ENCODE peak calls at places on chromosomes 3 and 15, in nine cellular contexts. U is stomach, C is K562, T is uterus, K is breast epithelium, L is adrenal gland, A is right lobe of liver, O is HCT116, Q is spleen. E is an unnamed sample.

GRCh38 chr3:136667081-136667480 is 85.1 kb downstream of the STAG1 start:
- DNase-seq in U (no peak), C (no peak), T (no peak), K (no peak), L (no peak), A (no peak), O (no peak), Q (no peak), E (no peak)

GRCh38 chr3:50648297-50648696 is 26.4 kb upstream of the DOCK3 start:
- DNase-seq in U (no peak), C (peak; percentile 18), T (no peak), K (no peak), L (peak; percentile 80), A (no peak), O (no peak), Q (no peak), E (no peak)

GRCh38 chr15:23687143-23687470 is at the start of gene NDN:
- DNase-seq in U (peak; percentile 43), C (peak; percentile 68), T (peak; percentile 64), K (no peak), L (peak; percentile 61), A (no peak), O (no peak), Q (no peak), E (no peak)

GRCh38 chr3:183434992-183435391 is 6.6 kb upstream of the MCF2L2 start:
- DNase-seq in U (no peak), C (no peak), T (no peak), K (no peak), L (no peak), A (no peak), O (no peak), Q (no peak), E (no peak)

GRCh38 chr3:49346797-49347251 is 7.0 kb upstream of the USP4 start:
- DNase-seq in U (no peak), C (no peak), T (no peak), K (no peak), L (no peak), A (no peak), O (no peak), Q (no peak), E (no peak)

GRCh38 chr3:31220431-31220830 is 312.3 kb upstream of the STT3B start:
- DNase-seq in U (no peak), C (no peak), T (no peak), K (no peak), L (no peak), A (no peak), O (no peak), Q (no peak), E (no peak)

GRCh38 chr3:190492129-190492528 is 21.8 kb upstream of the IL1RAP start:
- DNase-seq in U (no peak), C (no peak), T (no peak), K (no peak), L (no peak), A (no peak), O (no peak), Q (no peak), E (no peak)

GRCh38 chr3:59469948-59470723 is 420.3 kb upstream of the CFAP20DC start:
- DNase-seq in U (no peak), C (no peak), T (no peak), K (no peak), L (no peak), A (no peak), O (no peak), Q (no peak), E (no peak)

GRCh38 chr15:63255485-63255990 is 21.9 kb upstream of the APH1B start:
- DNase-seq in U (no peak), C (no peak), T (no peak), K (no peak), L (no peak), A (no peak), O (no peak), Q (no peak), E (no peak)

GRCh38 chr15:98850991-98851776 is 156.4 kb downstream of the PGPEP1L start:
- DNase-seq in U (peak; percentile 83), C (peak; percentile 16), T (peak; percentile 70), K (peak; percentile 83), L (peak; percentile 93), A (peak; percentile 57), O (peak; percentile 35), Q (peak; percentile 93), E (peak; percentile 71)

GRCh38 chr3:78004578-78004977 is 964.7 kb downstream of the ROBO2 start:
- DNase-seq in U (no peak), C (no peak), T (no peak), K (no peak), L (no peak), A (no peak), O (no peak), Q (no peak), E (no peak)

GRCh38 chr3:19901918-19902317 is 32.1 kb downstream of the EFHB start:
- DNase-seq in U (peak; percentile 31), C (no peak), T (no peak), K (no peak), L (no peak), A (no peak), O (no peak), Q (no peak), E (no peak)

GRCh38 chr3:195753609-195754008 is 32.8 kb downstream of the MUC20 start:
- DNase-seq in U (no peak), C (no peak), T (no peak), K (no peak), L (no peak), A (no peak), O (no peak), Q (peak; percentile 47), E (no peak)

GRCh38 chr3:131110087-131110486 is 83.4 kb downstream of the NEK11 start:
- DNase-seq in U (no peak), C (no peak), T (no peak), K (no peak), L (no peak), A (no peak), O (no peak), Q (no peak), E (no peak)

GRCh38 chr15:63996794-63997357 is 49.4 kb downstream of the DAPK2 start:
- DNase-seq in U (no peak), C (no peak), T (no peak), K (no peak), L (no peak), A (no peak), O (no peak), Q (no peak), E (no peak)

GRCh38 chr3:16510620-16511319 is 2.7 kb downstream of the RFTN1 start:
- DNase-seq in U (no peak), C (no peak), T (no peak), K (no peak), L (no peak), A (no peak), O (no peak), Q (no peak), E (no peak)

DNA sequence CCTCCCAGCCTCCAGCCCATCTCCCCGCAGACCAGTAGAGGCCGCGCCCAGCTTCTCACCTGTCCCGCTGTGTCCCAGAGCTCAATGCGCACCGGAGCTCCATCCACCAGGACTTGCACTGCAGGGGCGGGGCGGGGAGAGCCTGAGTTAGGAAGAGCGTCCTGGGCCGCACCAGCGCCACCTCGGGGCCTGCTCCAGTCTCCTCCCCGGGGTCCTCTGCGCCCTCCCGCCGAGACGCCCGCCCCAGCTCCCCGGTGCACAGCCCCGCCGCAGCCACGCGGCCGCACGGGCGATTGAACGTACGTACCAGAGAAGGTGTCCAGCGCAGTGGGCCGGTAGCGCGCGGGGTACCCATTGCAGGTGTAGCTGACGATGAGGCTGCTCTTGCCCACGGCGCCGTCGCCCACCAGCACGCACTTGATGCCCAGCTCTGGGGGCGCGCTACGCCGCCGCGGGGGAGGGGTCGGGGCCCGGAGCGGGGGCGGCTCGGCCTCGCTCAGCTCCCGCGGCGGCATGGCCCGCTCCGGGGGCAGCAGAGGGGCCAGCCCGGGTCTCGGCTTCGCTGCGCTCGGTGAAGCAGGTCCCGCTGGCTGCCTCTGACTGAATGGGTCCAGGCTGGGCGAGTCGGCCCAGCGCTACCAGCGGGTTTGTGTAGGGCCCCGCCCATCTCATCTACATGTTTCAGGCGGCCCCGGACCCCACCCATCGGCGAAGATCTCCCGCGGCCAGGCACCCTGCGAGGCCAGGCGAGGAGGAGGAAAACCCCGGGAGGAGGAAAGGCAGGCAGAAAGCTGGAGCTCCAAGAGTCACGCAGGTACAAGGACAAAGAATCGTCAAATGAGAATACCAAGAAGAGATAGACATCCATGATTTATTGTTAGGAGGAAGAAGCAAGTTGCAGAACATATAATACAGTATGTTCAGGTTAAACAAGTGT is at the start of gene RHOV:
- DNase-seq in U (peak; percentile 82), C (peak; percentile 93), T (no peak), K (peak; percentile 83), L (peak; percentile 59), A (no peak), O (peak; percentile 67), Q (peak; percentile 86), E (peak; percentile 81)
- TF ChIP-seq POLR2A in U (no peak), C (no peak), T (no peak), K (no peak), L (no peak), A (no peak), O (peak; percentile 84), Q (no peak), E (no peak)

GRCh38 chr15:56758770-56759449 is 25.6 kb upstream of the ZNF280D start:
- DNase-seq in U (no peak), C (no peak), T (no peak), K (no peak), L (no peak), A (no peak), O (no peak), Q (no peak), E (no peak)
- H3K4me3 ChIP-seq in U (no peak overlapping the region), C (no peak overlapping the region), T (no peak overlapping the region), K (no peak overlapping the region), L (no peak overlapping the region), A (no peak overlapping the region), O (no peak overlapping the region), Q (no peak overlapping the region), E (no peak overlapping the region)

GRCh38 chr3:149378420-149379388 is 1.3 kb upstream of the TM4SF1 start:
- DNase-seq in U (no peak), C (no peak), T (no peak), K (no peak), L (no peak), A (no peak), O (no peak), Q (no peak), E (no peak)
- H3K27ac ChIP-seq in U (peak overlapping the region; percentile 82), C (no peak overlapping the region), T (peak overlapping the region; percentile 67), K (peak overlapping the region; percentile 96), L (peak overlapping the region; percentile 45), A (peak overlapping the region; percentile 62), O (no peak overlapping the region), Q (peak overlapping the region; percentile 68), E (peak overlapping the region; percentile 67)

GRCh38 chr3:177359601-177360357 is 162.5 kb upstream of the TBL1XR1 start:
- DNase-seq in U (peak; percentile 96), C (peak; percentile 89), T (peak; percentile 96), K (peak; percentile 96), L (peak; percentile 98), A (peak; percentile 94), O (peak; percentile 98), Q (peak; percentile 99), E (peak; percentile 97)
- TF ChIP-seq POLR2A in U (no peak), C (no peak), T (peak; percentile 53), K (no peak), L (peak; percentile 80), A (peak; percentile 63), O (no peak), Q (no peak), E (peak; percentile 38)